ENCODE peak calls at places on chromosomes 16 and 17, in nine cellular contexts. N is neural progenitor cell, L is fibroblast of pulmonary artery, Q is IMR-90, K is SK-N-SH, T is left lung, J is left ventricle myocardium inferior, Z is astrocyte of the cerebellum, H is AG10803. I is an unnamed sample.

GRCh38 chr17:1022278-1023024 is 25.5 kb downstream of the TIMM22 start:
- DNase-seq in T (no peak), N (peak; percentile 57), L (no peak), H (no peak), Z (no peak), Q (no peak), K (no peak), J (peak; percentile 66), I (no peak)

GRCh38 chr16:22007159-22007508 is 777 bp upstream of the MOSMO start:
- DNase-seq in Z (no peak), Q (no peak), T (no peak), J (no peak), K (peak; percentile 45), N (no peak), L (no peak), H (no peak), I (no peak)

GRCh38 chr17:64505320-64506200 is 529 bp downstream of the DDX5 start:
- DNase-seq in N (peak; percentile 94), K (peak; percentile 85), Q (peak; percentile 82), J (peak; percentile 91), H (peak; percentile 90), Z (peak; percentile 80), L (peak; percentile 90), T (peak; percentile 92), I (peak; percentile 93)

GRCh38 chr17:67481808-67482207 is 104.7 kb downstream of the PITPNC1 start:
- DNase-seq in H (peak; percentile 50), Q (peak; percentile 57), L (peak; percentile 83), N (no peak), T (no peak), J (no peak), K (no peak), Z (no peak), I (no peak)

GRCh38 chr16:75306102-75306762 is 54.8 kb upstream of the BCAR1 start:
- DNase-seq in Z (no peak), N (no peak), J (no peak), L (no peak), H (no peak), T (no peak), K (no peak), Q (peak; percentile 47), I (no peak)

GRCh38 chr17:10790491-10791401 is 13.2 kb downstream of the TMEM238L start:
- DNase-seq in K (no peak), Q (no peak), L (no peak), J (no peak), N (no peak), Z (no peak), T (no peak), H (no peak), I (no peak)

GRCh38 chr16:84885024-84885910 is 65.5 kb downstream of the CRISPLD2 start:
- DNase-seq in Z (no peak), H (no peak), T (no peak), K (no peak), J (peak; percentile 44), L (peak; percentile 47), Q (no peak), N (peak; percentile 41), I (no peak)

GRCh38 chr17:77471984-77472836 is 331.4 kb downstream of the SEC14L1 start:
- DNase-seq in L (peak; percentile 93), Z (peak; percentile 90), N (peak; percentile 92), J (no peak), Q (peak; percentile 64), K (peak; percentile 67), H (peak; percentile 73), T (peak; percentile 64), I (peak; percentile 79)

GRCh38 chr17:6110592-6110991 is 40.4 kb downstream of the WSCD1 start:
- DNase-seq in Q (no peak), L (no peak), K (no peak), J (no peak), N (no peak), T (no peak), Z (peak; percentile 3), H (no peak), I (no peak)

GRCh38 chr17:27762527-27763305 is 37.6 kb downstream of the NOS2 start:
- DNase-seq in Z (no peak), J (no peak), Q (peak; percentile 37), T (no peak), K (no peak), H (peak; percentile 18), N (peak; percentile 65), L (peak; percentile 57), I (no peak)

GRCh38 chr16:4097826-4098240 is 18.4 kb downstream of the ADCY9 start:
- DNase-seq in L (peak; percentile 70), Q (peak; percentile 70), Z (no peak), N (no peak), K (no peak), T (peak; percentile 31), J (no peak), H (peak; percentile 71), I (no peak)

GRCh38 chr17:40577611-40578065 is 12.4 kb upstream of the CCR7 start:
- DNase-seq in Q (no peak), K (no peak), N (no peak), H (no peak), L (no peak), J (no peak), Z (no peak), T (no peak), I (no peak)

GRCh38 chr17:49746791-49747490 is 17.0 kb downstream of the FAM117A start:
- DNase-seq in Q (no peak), H (no peak), J (no peak), T (no peak), N (no peak), Z (no peak), K (no peak), L (no peak), I (no peak)

GRCh38 chr17:75996665-75997590 is 3.7 kb upstream of the CDK3 start:
- DNase-seq in L (peak; percentile 39), K (no peak), Z (no peak), Q (peak; percentile 58), T (peak; percentile 71), H (peak; percentile 63), N (no peak), J (no peak), I (peak; percentile 85)

GRCh38 chr17:60914078-60914477 is 236.4 kb downstream of the BCAS3 start:
- DNase-seq in K (no peak), T (no peak), Q (peak; percentile 4), N (no peak), Z (no peak), J (no peak), H (no peak), L (no peak), I (no peak)

GRCh38 chr17:14061666-14062560 is 7.4 kb upstream of the COX10 start:
- DNase-seq in J (no peak), H (peak; percentile 86), Z (no peak), K (no peak), T (peak; percentile 53), Q (peak; percentile 84), N (no peak), L (peak; percentile 92), I (no peak)

GRCh38 chr16:85441189-85441889 is 171.8 kb upstream of the GSE1 start:
- DNase-seq in K (no peak), T (no peak), J (no peak), H (no peak), Z (no peak), N (peak; percentile 41), L (no peak), Q (no peak), I (no peak)

GRCh38 chr17:80779336-80779735 is 212.3 kb upstream of the CHMP6 start:
- DNase-seq in Z (no peak), H (no peak), L (no peak), T (peak; percentile 29), Q (no peak), J (no peak), N (no peak), K (no peak), I (no peak)

GRCh38 chr17:42814633-42815399 is 9.3 kb downstream of the BECN1 start:
- DNase-seq in J (no peak), Z (peak; percentile 73), Q (peak; percentile 81), K (no peak), L (peak; percentile 95), H (peak; percentile 95), T (no peak), N (no peak), I (no peak)

GRCh38 chr17:66142428-66142827 is 49.5 kb downstream of the CEP112 start:
- DNase-seq in J (no peak), Z (no peak), Q (no peak), T (no peak), N (no peak), K (no peak), L (no peak), H (no peak), I (no peak)
- H3K4me3 ChIP-seq in J (no peak overlapping the region), Z (no peak overlapping the region), Q (no peak overlapping the region), T (no peak overlapping the region), N (no peak overlapping the region), K (no peak overlapping the region), L (no peak overlapping the region), H (no peak overlapping the region), I (no peak overlapping the region)

DNA sequence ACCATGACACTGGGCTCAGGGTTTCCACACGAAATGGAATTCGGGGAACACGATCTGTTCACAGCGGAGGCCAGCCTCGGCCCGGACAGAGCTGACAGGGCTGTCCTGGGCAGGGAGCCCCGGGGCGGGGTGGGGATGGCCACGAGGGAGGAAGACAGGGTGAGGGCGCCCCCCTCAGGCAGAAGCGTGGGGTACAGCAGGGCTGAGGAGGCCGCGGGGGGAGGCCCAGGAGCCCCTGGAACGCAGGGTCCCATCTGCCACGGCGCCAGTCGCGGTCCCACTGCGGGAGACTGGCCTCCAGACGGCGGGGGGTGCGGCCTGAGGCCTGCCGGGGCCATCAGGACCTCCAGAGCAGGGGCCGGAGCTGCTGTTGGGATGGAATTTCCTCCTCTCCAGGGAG is 75.9 kb downstream of the LMF1 start:
- DNase-seq in Z (no peak), H (no peak), N (no peak), Q (no peak), K (peak; percentile 59), T (no peak), J (no peak), L (no peak), I (no peak)
- TF ChIP-seq CTCF in Z (no peak), H (no peak), N (peak; percentile 31), Q (no peak), K (peak; percentile 36), T (no peak), J (no peak), L (no peak), I (no peak)

GRCh38 chr17:39150795-39151679 is at the start of gene PLXDC1:
- DNase-seq in J (no peak), H (no peak), Z (no peak), T (no peak), N (peak; percentile 69), L (no peak), K (peak; percentile 79), Q (no peak), I (peak; percentile 70)
- H3K4me3 ChIP-seq in J (peak within 1 kb of the TSS; percentile 75), H (peak within 1 kb of the TSS; percentile 31), Z (peak within 1 kb of the TSS; percentile 95), T (peak within 1 kb of the TSS; percentile 93), N (peak within 1 kb of the TSS; percentile 83), L (peak within 1 kb of the TSS; percentile 95), K (peak within 1 kb of the TSS; percentile 83), Q (peak within 1 kb of the TSS; percentile 42), I (peak within 1 kb of the TSS; percentile 67)

DNA sequence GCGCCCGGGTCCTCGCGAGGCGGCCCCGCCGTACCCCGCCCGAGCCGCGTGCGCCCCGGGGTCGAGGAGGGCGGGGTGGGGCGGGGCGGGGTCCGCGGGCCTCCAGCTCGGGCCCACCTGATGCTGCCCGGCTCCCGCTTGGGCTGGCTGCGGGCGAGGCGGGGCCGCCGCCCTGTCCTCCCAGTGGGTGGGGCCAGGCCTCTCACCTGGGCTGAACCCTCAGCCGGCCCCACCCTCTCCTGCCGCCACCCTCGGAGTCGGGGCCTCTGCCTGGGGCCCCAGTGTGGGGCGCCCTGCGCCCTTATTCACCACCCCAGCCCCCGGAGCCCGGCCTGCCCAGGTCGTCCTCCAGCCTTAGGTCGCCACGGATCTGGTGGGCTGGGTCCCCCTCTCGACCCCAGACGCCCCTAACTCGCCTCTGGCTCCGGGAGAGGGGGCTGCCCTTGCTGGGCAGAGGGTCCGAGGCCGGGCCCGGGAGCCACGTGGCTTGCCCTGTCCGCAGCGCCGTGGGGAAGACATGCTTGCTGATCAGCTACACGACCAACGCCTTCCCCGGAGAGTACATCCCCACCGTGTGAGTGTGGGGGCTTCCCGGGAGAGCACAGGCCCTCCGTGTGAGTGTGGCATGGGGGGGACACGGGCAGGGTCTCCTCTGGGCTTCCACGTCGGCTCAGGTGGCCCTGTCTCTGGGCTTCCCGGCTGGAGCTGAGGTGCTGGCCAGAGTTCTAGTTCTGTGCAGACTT is 578 bp downstream of the RAC3 start:
- DNase-seq in Q (no peak), T (no peak), L (no peak), N (peak; percentile 38), J (no peak), Z (no peak), K (peak; percentile 85), H (no peak), I (no peak)
- TF ChIP-seq CTCF in Q (no peak), T (no peak), L (no peak), N (no peak), J (no peak), Z (no peak), K (no peak), H (no peak), I (no peak)

I was measured in upper lobe of right lung.